ENCODE peak calls at places on chromosomes 13 and 19, in ten cellular contexts. B is mammary epithelial cell, G is endodermal cell, W is mesenchymal stem cell, F is fibroblast of lung, P is IMR-90, E is neural progenitor cell, L is trophoblast cell, A is HCT116, V is GM23248. O is an unnamed sample. For H3K4me1, the result is how much of the 10 kb centered on the place peaks cover.

GRCh38 chr13:92103673-92104296 is 705.4 kb downstream of the GPC5 start:
- DNase-seq in B (no peak), G (no peak), W (peak), F (peak), P (peak), E (no peak), L (peak), A (no peak), V (no peak), O (no peak)

GRCh38 chr19:33487901-33488817 is 33.4 kb downstream of the PEPD start:
- DNase-seq in B (no peak), G (no peak), W (no peak), F (no peak), P (no peak), E (no peak), L (no peak), A (no peak), V (no peak), O (no peak)

GRCh38 chr13:26568132-26568815 is 10.8 kb downstream of the WASF3 start:
- DNase-seq in B (no peak), G (no peak), W (no peak), F (no peak), P (no peak), E (no peak), L (no peak), A (no peak), V (no peak), O (no peak)

GRCh38 chr13:94712812-94713555 is 639 bp upstream of the SOX21 start:
- DNase-seq in B (peak), G (peak), W (peak), F (peak), P (peak), E (peak), L (no peak), A (no peak), V (peak), O (no peak)

GRCh38 chr19:14512420-14512961 is 5.7 kb downstream of the DNAJB1 start:
- DNase-seq in B (no peak), G (no peak), W (no peak), F (no peak), P (no peak), E (no peak), L (peak), A (no peak), V (no peak), O (no peak)

GRCh38 chr19:35337081-35337983 is 8.3 kb downstream of the CD22 start:
- DNase-seq in B (no peak), G (no peak), W (no peak), F (no peak), P (no peak), E (no peak), L (no peak), A (no peak), V (no peak), O (no peak)

GRCh38 chr13:67238277-67238859 is 8.2 kb upstream of the PCDH9 start:
- DNase-seq in B (peak), G (no peak), W (peak), F (peak), P (peak), E (no peak), L (no peak), A (peak), V (peak), O (peak)

GRCh38 chr13:21047591-21048282 is 13.6 kb downstream of the LATS2 start:
- DNase-seq in B (no peak), G (no peak), W (no peak), F (no peak), P (no peak), E (no peak), L (no peak), A (no peak), V (no peak), O (no peak)

GRCh38 chr19:18191640-18192062 is 1.4 kb upstream of the MPV17L2 start:
- DNase-seq in B (peak), G (no peak), W (no peak), F (no peak), P (no peak), E (no peak), L (peak), A (no peak), V (no peak), O (no peak)

GRCh38 chr19:8324186-8325050 is 3.1 kb downstream of the RPS28 start:
- DNase-seq in B (no peak), G (peak), W (no peak), F (no peak), P (no peak), E (no peak), L (no peak), A (no peak), V (no peak), O (peak)

GRCh38 chr19:8321067-8321759 is at the start of the genes NDUFA7 and RPS28:
- DNase-seq in B (peak), G (peak), W (peak), F (peak), P (peak), E (peak), L (peak), A (peak), V (peak), O (peak)

GRCh38 chr19:8321760-8322637 is 703 bp downstream of the RPS28 start:
- DNase-seq in B (no peak), G (no peak), W (peak), F (no peak), P (no peak), E (no peak), L (no peak), A (no peak), V (peak), O (no peak)

GRCh38 chr19:8323781-8324185 is 2.5 kb downstream of the RPS28 start:
- DNase-seq in B (no peak), G (no peak), W (no peak), F (no peak), P (no peak), E (no peak), L (no peak), A (no peak), V (no peak), O (no peak)

GRCh38 chr19:8322638-8322997 is 1.3 kb downstream of the RPS28 start:
- DNase-seq in B (no peak), G (no peak), W (no peak), F (no peak), P (no peak), E (no peak), L (no peak), A (no peak), V (no peak), O (no peak)
- H3K9ac ChIP-seq in B (peak), G (peak), W (peak), F (peak), P (peak), E (peak), L (peak), A (peak), V (peak), O (peak)

GRCh38 chr13:74039154-74039553 is 95.0 kb downstream of the KLF12 start:
- DNase-seq in B (no peak), G (no peak), W (no peak), F (no peak), P (no peak), E (no peak), L (no peak), A (no peak), V (no peak), O (no peak)

GRCh38 chr13:74037762-74038161 is 96.4 kb downstream of the KLF12 start:
- DNase-seq in B (no peak), G (no peak), W (no peak), F (no peak), P (no peak), E (no peak), L (no peak), A (no peak), V (no peak), O (no peak)

GRCh38 chr13:74035881-74036280 is 98.3 kb downstream of the KLF12 start:
- DNase-seq in B (no peak), G (no peak), W (no peak), F (no peak), P (no peak), E (no peak), L (no peak), A (no peak), V (no peak), O (no peak)

GRCh38 chr13:74039667-74040066 is 94.5 kb downstream of the KLF12 start:
- DNase-seq in B (no peak), G (no peak), W (no peak), F (no peak), P (no peak), E (no peak), L (no peak), A (no peak), V (no peak), O (no peak)

DNA sequence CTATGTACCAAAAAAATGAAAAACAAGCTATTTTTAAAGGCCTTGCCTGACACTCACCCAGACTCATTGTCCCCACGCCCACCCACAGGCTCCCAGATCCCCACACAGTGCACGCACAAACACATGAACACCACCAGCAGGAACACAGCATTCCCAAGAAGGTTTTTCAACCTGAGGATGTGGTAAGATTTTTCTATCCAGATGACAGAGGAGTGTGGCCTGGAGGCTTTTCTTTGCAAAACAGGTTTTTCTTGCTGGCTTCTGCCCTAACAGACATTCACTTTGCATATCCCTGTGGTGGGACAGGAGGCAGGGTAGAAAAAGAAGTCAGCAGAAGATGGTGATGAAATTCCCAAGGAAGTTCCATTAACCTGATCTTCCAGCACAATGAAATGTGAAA is 97.8 kb downstream of the KLF12 start:
- DNase-seq in B (peak), G (peak), W (no peak), F (no peak), P (no peak), E (no peak), L (peak), A (no peak), V (no peak), O (no peak)
- H3K4me1 ChIP-seq in B (under half), G (under half), W (under half), F (under half), P (under half), E (under half), L (under half), A (under half), V (under half), O (under half)

DNA sequence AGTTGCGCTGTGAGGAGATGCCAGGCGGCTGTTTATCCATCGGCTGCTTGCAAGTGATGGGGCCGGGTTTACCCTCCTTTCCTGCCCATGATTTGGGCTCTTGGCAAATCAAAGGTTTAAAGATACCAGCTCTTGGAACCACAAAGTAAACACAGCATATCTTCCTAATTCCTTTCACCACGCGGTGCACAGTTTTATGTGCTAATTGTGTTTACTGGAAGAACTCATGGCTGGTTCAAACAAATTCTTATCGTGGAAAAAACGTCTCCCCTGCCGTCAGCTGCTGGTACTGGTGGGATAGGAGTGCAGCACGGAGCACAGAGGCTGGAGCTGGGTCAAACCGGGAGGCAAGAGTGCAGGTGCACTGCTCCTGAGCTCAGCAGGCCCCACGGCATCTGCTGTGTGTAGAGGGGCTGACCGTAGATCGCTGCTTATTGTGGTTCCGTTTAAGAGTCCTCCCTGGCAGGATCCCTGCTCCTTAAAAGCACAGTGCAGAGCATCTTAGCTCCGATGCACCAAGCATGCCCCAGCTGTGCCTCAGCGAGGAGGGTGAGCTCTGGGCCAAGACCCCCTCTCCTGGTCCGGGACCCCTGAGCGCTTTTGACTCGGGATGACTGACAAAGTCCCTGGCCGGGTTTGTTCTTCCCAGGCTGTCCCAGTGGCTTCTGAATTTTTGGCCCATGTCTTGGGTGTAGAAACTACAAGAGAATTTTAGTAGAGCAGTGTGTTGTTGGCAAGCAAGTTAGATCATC is 51.3 kb upstream of the GAS6 start:
- DNase-seq in B (no peak), G (peak), W (no peak), F (no peak), P (no peak), E (no peak), L (no peak), A (no peak), V (no peak), O (no peak)
- H3K9ac ChIP-seq in B (no peak), G (no peak), W (no peak), F (no peak), P (no peak), E (no peak), L (no peak), A (no peak), V (no peak), O (no peak)

DNA sequence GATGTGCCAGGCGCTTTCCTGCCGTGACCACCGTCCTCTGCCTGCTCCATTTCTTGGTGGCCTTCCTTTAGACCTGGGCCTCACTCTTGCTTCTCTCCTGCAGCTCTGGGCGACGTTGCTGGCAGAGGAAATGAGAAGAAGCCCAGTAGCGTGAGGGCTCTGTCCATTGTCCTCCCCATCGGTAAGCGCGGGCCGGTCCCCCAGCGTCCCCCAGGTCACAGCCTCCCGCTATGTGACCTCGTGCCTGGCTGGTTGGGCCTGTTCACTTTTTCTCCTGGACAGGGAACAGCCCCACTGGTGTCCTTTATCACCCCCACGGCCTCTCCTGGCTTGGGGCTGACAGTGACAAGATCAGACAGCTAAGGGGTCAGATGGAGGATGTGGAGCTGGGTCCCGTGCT is 27.7 kb downstream of the SPC24 start:
- DNase-seq in B (no peak), G (no peak), W (no peak), F (no peak), P (no peak), E (no peak), L (no peak), A (no peak), V (no peak), O (no peak)
- H3K4me1 ChIP-seq in B (under half), G (under half), W (under half), F (under half), P (under half), E (under half), L (under half), A (under half), V (under half), O (under half)